ENCODE peak calls at places on chromosomes 4 and X, in nine cellular contexts. One of them, this sample, is unnamed. For H3K9me3 and H3K36me3, the result is how much of the 10 kb centered on the place peaks cover.

GRCh38 chrX:124098089-124098488 is 136.6 kb downstream of the STAG2 start:
- DNase-seq in naive thymus-derived CD4-positive, alpha-beta T cell: peak
- DNase-seq in osteoblast: peak
- DNase-seq in hepatocyte: peak
- DNase-seq in suprapubic skin: no peak
- DNase-seq in ovary: no peak
- DNase-seq in fibroblast of lung: peak
- DNase-seq in CD4-positive, alpha-beta memory T cell: peak
- DNase-seq in HCT116: no peak
- DNase-seq in this sample: no peak

GRCh38 chrX:6291444-6291843 is 62.8 kb upstream of the NLGN4X start:
- DNase-seq in naive thymus-derived CD4-positive, alpha-beta T cell: no peak
- DNase-seq in osteoblast: no peak
- DNase-seq in hepatocyte: no peak
- DNase-seq in suprapubic skin: no peak
- DNase-seq in ovary: no peak
- DNase-seq in fibroblast of lung: no peak
- DNase-seq in CD4-positive, alpha-beta memory T cell: no peak
- DNase-seq in HCT116: no peak
- DNase-seq in this sample: no peak

GRCh38 chrX:13200398-13200797 is 119.5 kb downstream of the ATXN3L start:
- DNase-seq in naive thymus-derived CD4-positive, alpha-beta T cell: no peak
- DNase-seq in osteoblast: no peak
- DNase-seq in hepatocyte: no peak
- DNase-seq in suprapubic skin: no peak
- DNase-seq in ovary: no peak
- DNase-seq in fibroblast of lung: no peak
- DNase-seq in CD4-positive, alpha-beta memory T cell: no peak
- DNase-seq in HCT116: no peak
- DNase-seq in this sample: no peak

GRCh38 chr4:15042529-15043167 is 40.4 kb downstream of the CPEB2 start:
- DNase-seq in naive thymus-derived CD4-positive, alpha-beta T cell: no peak
- DNase-seq in osteoblast: peak
- DNase-seq in hepatocyte: peak
- DNase-seq in suprapubic skin: no peak
- DNase-seq in ovary: no peak
- DNase-seq in fibroblast of lung: peak
- DNase-seq in CD4-positive, alpha-beta memory T cell: no peak
- DNase-seq in HCT116: no peak
- DNase-seq in this sample: no peak

GRCh38 chr4:62457356-62457755 is 1257.2 kb downstream of the ADGRL3 start:
- DNase-seq in naive thymus-derived CD4-positive, alpha-beta T cell: no peak
- DNase-seq in osteoblast: no peak
- DNase-seq in hepatocyte: no peak
- DNase-seq in suprapubic skin: no peak
- DNase-seq in ovary: no peak
- DNase-seq in fibroblast of lung: peak
- DNase-seq in CD4-positive, alpha-beta memory T cell: no peak
- DNase-seq in HCT116: no peak
- DNase-seq in this sample: no peak

GRCh38 chr4:128600996-128601857 is 208.3 kb upstream of the JADE1 start:
- DNase-seq in naive thymus-derived CD4-positive, alpha-beta T cell: no peak
- DNase-seq in osteoblast: peak
- DNase-seq in hepatocyte: peak
- DNase-seq in suprapubic skin: no peak
- DNase-seq in ovary: peak
- DNase-seq in fibroblast of lung: peak
- DNase-seq in CD4-positive, alpha-beta memory T cell: no peak
- DNase-seq in HCT116: peak
- DNase-seq in this sample: peak

GRCh38 chr4:108045687-108046024 is 56.0 kb downstream of the HADH start:
- DNase-seq in naive thymus-derived CD4-positive, alpha-beta T cell: no peak
- DNase-seq in osteoblast: no peak
- DNase-seq in hepatocyte: peak
- DNase-seq in suprapubic skin: no peak
- DNase-seq in ovary: peak
- DNase-seq in fibroblast of lung: peak
- DNase-seq in CD4-positive, alpha-beta memory T cell: no peak
- DNase-seq in HCT116: no peak
- DNase-seq in this sample: no peak

GRCh38 chr4:78432896-78433295 is 118.7 kb upstream of the ANXA3 start:
- DNase-seq in naive thymus-derived CD4-positive, alpha-beta T cell: no peak
- DNase-seq in osteoblast: no peak
- DNase-seq in hepatocyte: peak
- DNase-seq in suprapubic skin: no peak
- DNase-seq in ovary: no peak
- DNase-seq in fibroblast of lung: peak
- DNase-seq in CD4-positive, alpha-beta memory T cell: no peak
- DNase-seq in HCT116: no peak
- DNase-seq in this sample: no peak

GRCh38 chr4:5874811-5875465 is 17.9 kb downstream of the CRMP1 start:
- DNase-seq in naive thymus-derived CD4-positive, alpha-beta T cell: no peak
- DNase-seq in osteoblast: no peak
- DNase-seq in hepatocyte: no peak
- DNase-seq in suprapubic skin: no peak
- DNase-seq in ovary: no peak
- DNase-seq in fibroblast of lung: peak
- DNase-seq in CD4-positive, alpha-beta memory T cell: no peak
- DNase-seq in HCT116: no peak
- DNase-seq in this sample: no peak

GRCh38 chr4:70927502-70928139 is 25.5 kb downstream of the MOB1B start:
- DNase-seq in naive thymus-derived CD4-positive, alpha-beta T cell: peak
- DNase-seq in osteoblast: no peak
- DNase-seq in hepatocyte: no peak
- DNase-seq in suprapubic skin: no peak
- DNase-seq in ovary: no peak
- DNase-seq in fibroblast of lung: no peak
- DNase-seq in CD4-positive, alpha-beta memory T cell: peak
- DNase-seq in HCT116: no peak
- DNase-seq in this sample: no peak

GRCh38 chr4:160811956-160812355 is 1351.8 kb downstream of the FSTL5 start:
- DNase-seq in naive thymus-derived CD4-positive, alpha-beta T cell: no peak
- DNase-seq in osteoblast: no peak
- DNase-seq in hepatocyte: no peak
- DNase-seq in suprapubic skin: no peak
- DNase-seq in ovary: no peak
- DNase-seq in fibroblast of lung: no peak
- DNase-seq in CD4-positive, alpha-beta memory T cell: no peak
- DNase-seq in HCT116: no peak
- DNase-seq in this sample: no peak

GRCh38 chr4:142293536-142293935 is 552.6 kb downstream of the INPP4B start:
- DNase-seq in naive thymus-derived CD4-positive, alpha-beta T cell: no peak
- DNase-seq in osteoblast: peak
- DNase-seq in hepatocyte: no peak
- DNase-seq in suprapubic skin: no peak
- DNase-seq in ovary: no peak
- DNase-seq in fibroblast of lung: peak
- DNase-seq in CD4-positive, alpha-beta memory T cell: no peak
- DNase-seq in HCT116: no peak
- DNase-seq in this sample: no peak

GRCh38 chrX:23729214-23729613 is 13.9 kb downstream of the ACOT9 start:
- DNase-seq in naive thymus-derived CD4-positive, alpha-beta T cell: no peak
- DNase-seq in osteoblast: no peak
- DNase-seq in hepatocyte: no peak
- DNase-seq in suprapubic skin: no peak
- DNase-seq in ovary: no peak
- DNase-seq in fibroblast of lung: no peak
- DNase-seq in CD4-positive, alpha-beta memory T cell: no peak
- DNase-seq in HCT116: no peak
- DNase-seq in this sample: no peak

GRCh38 chrX:132470830-132471229 is 18.0 kb downstream of the MBNL3 start:
- DNase-seq in naive thymus-derived CD4-positive, alpha-beta T cell: no peak
- DNase-seq in osteoblast: no peak
- DNase-seq in hepatocyte: no peak
- DNase-seq in suprapubic skin: no peak
- DNase-seq in ovary: no peak
- DNase-seq in fibroblast of lung: no peak
- DNase-seq in CD4-positive, alpha-beta memory T cell: no peak
- DNase-seq in HCT116: no peak
- DNase-seq in this sample: no peak

GRCh38 chrX:2538016-2538415 is 37.2 kb upstream of the DHRSX start:
- DNase-seq in naive thymus-derived CD4-positive, alpha-beta T cell: no peak
- DNase-seq in osteoblast: no peak
- DNase-seq in hepatocyte: no peak
- DNase-seq in suprapubic skin: no peak
- DNase-seq in ovary: no peak
- DNase-seq in fibroblast of lung: no peak
- DNase-seq in CD4-positive, alpha-beta memory T cell: no peak
- DNase-seq in HCT116: no peak
- DNase-seq in this sample: no peak

GRCh38 chrX:55450259-55450658 is 1.7 kb upstream of the MAGEH1 start:
- DNase-seq in naive thymus-derived CD4-positive, alpha-beta T cell: no peak
- DNase-seq in osteoblast: no peak
- DNase-seq in hepatocyte: peak
- DNase-seq in suprapubic skin: no peak
- DNase-seq in ovary: no peak
- DNase-seq in fibroblast of lung: no peak
- DNase-seq in CD4-positive, alpha-beta memory T cell: no peak
- DNase-seq in HCT116: no peak
- DNase-seq in this sample: no peak

GRCh38 chrX:1535241-1536041 is 1.5 kb downstream of the P2RY8 start:
- DNase-seq in naive thymus-derived CD4-positive, alpha-beta T cell: no peak
- DNase-seq in osteoblast: no peak
- DNase-seq in hepatocyte: no peak
- DNase-seq in suprapubic skin: no peak
- DNase-seq in ovary: peak
- DNase-seq in fibroblast of lung: no peak
- DNase-seq in CD4-positive, alpha-beta memory T cell: peak
- DNase-seq in HCT116: no peak
- DNase-seq in this sample: no peak

GRCh38 chr4:72471816-72472215 is 97.2 kb downstream of the ADAMTS3 start:
- DNase-seq in naive thymus-derived CD4-positive, alpha-beta T cell: no peak
- DNase-seq in osteoblast: no peak
- DNase-seq in hepatocyte: no peak
- DNase-seq in suprapubic skin: no peak
- DNase-seq in ovary: no peak
- DNase-seq in fibroblast of lung: peak
- DNase-seq in CD4-positive, alpha-beta memory T cell: no peak
- DNase-seq in HCT116: no peak
- DNase-seq in this sample: no peak

GRCh38 chr4:73446336-73446938 is 10.4 kb downstream of the AFP start:
- DNase-seq in naive thymus-derived CD4-positive, alpha-beta T cell: peak
- DNase-seq in osteoblast: no peak
- DNase-seq in hepatocyte: peak
- DNase-seq in suprapubic skin: no peak
- DNase-seq in ovary: no peak
- DNase-seq in fibroblast of lung: peak
- DNase-seq in CD4-positive, alpha-beta memory T cell: peak
- DNase-seq in HCT116: peak
- DNase-seq in this sample: no peak

GRCh38 chrX:40931921-40932320 is 153.3 kb upstream of the USP9X start:
- DNase-seq in naive thymus-derived CD4-positive, alpha-beta T cell: no peak
- DNase-seq in osteoblast: no peak
- DNase-seq in hepatocyte: no peak
- DNase-seq in suprapubic skin: no peak
- DNase-seq in ovary: no peak
- DNase-seq in fibroblast of lung: no peak
- DNase-seq in CD4-positive, alpha-beta memory T cell: no peak
- DNase-seq in HCT116: no peak
- DNase-seq in this sample: no peak

DNA sequence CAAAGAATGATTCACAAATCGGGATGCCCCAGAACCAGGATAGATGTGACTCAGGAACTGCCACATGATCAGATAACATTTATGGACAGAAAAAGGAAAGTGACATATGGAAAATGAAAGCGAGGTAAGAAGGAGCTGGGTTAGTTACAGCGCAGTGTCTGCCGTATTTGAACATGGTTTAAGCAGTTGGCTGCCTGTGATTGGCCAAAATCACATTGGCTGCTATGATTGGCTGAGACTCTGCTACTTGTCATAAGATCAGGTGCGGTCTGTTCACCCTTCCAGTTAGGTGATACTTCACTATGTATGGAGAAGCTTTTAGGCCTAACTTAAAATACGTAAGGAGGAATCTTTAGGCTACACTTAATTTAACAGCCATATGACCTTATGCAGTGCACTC is 322.7 kb upstream of the HAND2 start:
- DNase-seq in naive thymus-derived CD4-positive, alpha-beta T cell: no peak
- DNase-seq in osteoblast: no peak
- DNase-seq in hepatocyte: no peak
- DNase-seq in suprapubic skin: no peak
- DNase-seq in ovary: no peak
- DNase-seq in fibroblast of lung: no peak
- DNase-seq in CD4-positive, alpha-beta memory T cell: no peak
- DNase-seq in HCT116: no peak
- DNase-seq in this sample: no peak
- H3K9me3 ChIP-seq in naive thymus-derived CD4-positive, alpha-beta T cell: under half
- H3K9me3 ChIP-seq in osteoblast: under half
- H3K9me3 ChIP-seq in hepatocyte: under half
- H3K9me3 ChIP-seq in suprapubic skin: under half
- H3K9me3 ChIP-seq in ovary: under half
- H3K9me3 ChIP-seq in fibroblast of lung: under half
- H3K9me3 ChIP-seq in CD4-positive, alpha-beta memory T cell: under half
- H3K9me3 ChIP-seq in HCT116: under half
- H3K9me3 ChIP-seq in this sample: under half

GRCh38 chrX:71563921-71564320 is 14.3 kb upstream of the GCNA start:
- DNase-seq in naive thymus-derived CD4-positive, alpha-beta T cell: no peak
- DNase-seq in osteoblast: no peak
- DNase-seq in hepatocyte: no peak
- DNase-seq in suprapubic skin: no peak
- DNase-seq in ovary: no peak
- DNase-seq in fibroblast of lung: no peak
- DNase-seq in CD4-positive, alpha-beta memory T cell: no peak
- DNase-seq in HCT116: no peak
- DNase-seq in this sample: no peak
- H3K36me3 ChIP-seq in naive thymus-derived CD4-positive, alpha-beta T cell: under half
- H3K36me3 ChIP-seq in osteoblast: half or more
- H3K36me3 ChIP-seq in hepatocyte: under half
- H3K36me3 ChIP-seq in suprapubic skin: half or more
- H3K36me3 ChIP-seq in ovary: under half
- H3K36me3 ChIP-seq in fibroblast of lung: under half
- H3K36me3 ChIP-seq in CD4-positive, alpha-beta memory T cell: half or more
- H3K36me3 ChIP-seq in HCT116: half or more
- H3K36me3 ChIP-seq in this sample: half or more

GRCh38 chr4:54226399-54227260 is 2.5 kb upstream of the PDGFRA start:
- DNase-seq in naive thymus-derived CD4-positive, alpha-beta T cell: no peak
- DNase-seq in osteoblast: peak
- DNase-seq in hepatocyte: peak
- DNase-seq in suprapubic skin: peak
- DNase-seq in ovary: peak
- DNase-seq in fibroblast of lung: peak
- DNase-seq in CD4-positive, alpha-beta memory T cell: no peak
- DNase-seq in HCT116: no peak
- DNase-seq in this sample: peak
- H3K27ac ChIP-seq in naive thymus-derived CD4-positive, alpha-beta T cell: no peak
- H3K27ac ChIP-seq in osteoblast: peak
- H3K27ac ChIP-seq in hepatocyte: peak
- H3K27ac ChIP-seq in suprapubic skin: peak
- H3K27ac ChIP-seq in ovary: peak
- H3K27ac ChIP-seq in fibroblast of lung: peak
- H3K27ac ChIP-seq in CD4-positive, alpha-beta memory T cell: no peak
- H3K27ac ChIP-seq in HCT116: no peak
- H3K27ac ChIP-seq in this sample: peak

DNA sequence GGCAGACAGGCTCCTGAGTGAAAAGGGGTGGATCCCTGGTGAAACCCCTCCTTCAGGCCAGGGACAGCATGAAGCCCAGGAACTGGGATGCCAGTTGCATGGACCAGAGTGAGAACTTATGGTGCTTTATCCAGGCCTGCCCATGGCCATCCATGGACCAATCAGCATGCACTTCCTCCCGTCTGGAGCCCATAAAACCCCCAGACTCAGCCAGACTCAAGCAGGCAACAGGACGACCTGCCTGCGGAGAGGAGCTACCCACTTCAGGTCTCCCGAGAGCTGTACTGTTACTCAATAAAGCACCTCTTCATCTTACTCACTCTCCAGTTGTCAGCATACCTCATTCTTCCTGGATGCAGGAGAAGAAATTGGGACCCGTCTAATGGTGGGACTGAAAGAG is 42.9 kb downstream of the NALF2 start:
- DNase-seq in naive thymus-derived CD4-positive, alpha-beta T cell: no peak
- DNase-seq in osteoblast: no peak
- DNase-seq in hepatocyte: no peak
- DNase-seq in suprapubic skin: no peak
- DNase-seq in ovary: no peak
- DNase-seq in fibroblast of lung: no peak
- DNase-seq in CD4-positive, alpha-beta memory T cell: no peak
- DNase-seq in HCT116: no peak
- DNase-seq in this sample: no peak
- H3K9me3 ChIP-seq in naive thymus-derived CD4-positive, alpha-beta T cell: under half
- H3K9me3 ChIP-seq in osteoblast: under half
- H3K9me3 ChIP-seq in hepatocyte: under half
- H3K9me3 ChIP-seq in suprapubic skin: under half
- H3K9me3 ChIP-seq in ovary: under half
- H3K9me3 ChIP-seq in fibroblast of lung: under half
- H3K9me3 ChIP-seq in CD4-positive, alpha-beta memory T cell: under half
- H3K9me3 ChIP-seq in HCT116: under half
- H3K9me3 ChIP-seq in this sample: under half

This sample was measured in left ventricle myocardium inferior.